ENCODE peak calls at places on chromosomes 16 and 17, in nine cellular contexts. One of them, this sample, is unnamed.

GRCh38 chr17:47980516-47980915 is 9.6 kb downstream of the CDK5RAP3 start:
- DNase-seq in stimulated activated effector memory CD8-positive, alpha-beta T cell treated with anti-CD3 and anti-CD28 coated beads, Interleukin-12 subunit alpha, Interleukin-12 subunit beta, amount 100 ng/mL, for 72 hours: no peak
- DNase-seq in HFFc6: no peak
- DNase-seq in activated CD8-positive, alpha-beta memory T cell treated with anti-CD3 and anti-CD28 coated beads for 1 hour: no peak
- DNase-seq in activated B cell treated with CpG ODN at 0.5 μM for 24 hours: no peak
- DNase-seq in brain microvascular endothelial cell: no peak
- DNase-seq in progenitor cell of endocrine pancreas: no peak
- DNase-seq in left ventricle myocardium inferior: no peak
- DNase-seq in HS-5: no peak
- DNase-seq in this sample: no peak

GRCh38 chr17:81577278-81578000 is 25.3 kb upstream of the FAAP100 start:
- DNase-seq in stimulated activated effector memory CD8-positive, alpha-beta T cell treated with anti-CD3 and anti-CD28 coated beads, Interleukin-12 subunit alpha, Interleukin-12 subunit beta, amount 100 ng/mL, for 72 hours: no peak
- DNase-seq in HFFc6: no peak
- DNase-seq in activated CD8-positive, alpha-beta memory T cell treated with anti-CD3 and anti-CD28 coated beads for 1 hour: no peak
- DNase-seq in activated B cell treated with CpG ODN at 0.5 μM for 24 hours: no peak
- DNase-seq in brain microvascular endothelial cell: peak
- DNase-seq in progenitor cell of endocrine pancreas: no peak
- DNase-seq in left ventricle myocardium inferior: no peak
- DNase-seq in HS-5: no peak
- DNase-seq in this sample: no peak

GRCh38 chr16:8583199-8583598 is 7.1 kb downstream of the TMEM114 start:
- DNase-seq in stimulated activated effector memory CD8-positive, alpha-beta T cell treated with anti-CD3 and anti-CD28 coated beads, Interleukin-12 subunit alpha, Interleukin-12 subunit beta, amount 100 ng/mL, for 72 hours: no peak
- DNase-seq in HFFc6: no peak
- DNase-seq in activated CD8-positive, alpha-beta memory T cell treated with anti-CD3 and anti-CD28 coated beads for 1 hour: no peak
- DNase-seq in activated B cell treated with CpG ODN at 0.5 μM for 24 hours: no peak
- DNase-seq in brain microvascular endothelial cell: peak
- DNase-seq in progenitor cell of endocrine pancreas: no peak
- DNase-seq in left ventricle myocardium inferior: no peak
- DNase-seq in HS-5: no peak
- DNase-seq in this sample: no peak

GRCh38 chr16:50354629-50355456 is 13.9 kb downstream of the BRD7 start:
- DNase-seq in stimulated activated effector memory CD8-positive, alpha-beta T cell treated with anti-CD3 and anti-CD28 coated beads, Interleukin-12 subunit alpha, Interleukin-12 subunit beta, amount 100 ng/mL, for 72 hours: no peak
- DNase-seq in HFFc6: no peak
- DNase-seq in activated CD8-positive, alpha-beta memory T cell treated with anti-CD3 and anti-CD28 coated beads for 1 hour: no peak
- DNase-seq in activated B cell treated with CpG ODN at 0.5 μM for 24 hours: no peak
- DNase-seq in brain microvascular endothelial cell: no peak
- DNase-seq in progenitor cell of endocrine pancreas: no peak
- DNase-seq in left ventricle myocardium inferior: no peak
- DNase-seq in HS-5: no peak
- DNase-seq in this sample: no peak

GRCh38 chr16:86118467-86119307 is 219.7 kb downstream of the IRF8 start:
- DNase-seq in stimulated activated effector memory CD8-positive, alpha-beta T cell treated with anti-CD3 and anti-CD28 coated beads, Interleukin-12 subunit alpha, Interleukin-12 subunit beta, amount 100 ng/mL, for 72 hours: no peak
- DNase-seq in HFFc6: no peak
- DNase-seq in activated CD8-positive, alpha-beta memory T cell treated with anti-CD3 and anti-CD28 coated beads for 1 hour: no peak
- DNase-seq in activated B cell treated with CpG ODN at 0.5 μM for 24 hours: no peak
- DNase-seq in brain microvascular endothelial cell: no peak
- DNase-seq in progenitor cell of endocrine pancreas: no peak
- DNase-seq in left ventricle myocardium inferior: no peak
- DNase-seq in HS-5: no peak
- DNase-seq in this sample: no peak

GRCh38 chr16:9090101-9090959 is 1.1 kb upstream of the HAPSTR1 start:
- DNase-seq in stimulated activated effector memory CD8-positive, alpha-beta T cell treated with anti-CD3 and anti-CD28 coated beads, Interleukin-12 subunit alpha, Interleukin-12 subunit beta, amount 100 ng/mL, for 72 hours: peak
- DNase-seq in HFFc6: no peak
- DNase-seq in activated CD8-positive, alpha-beta memory T cell treated with anti-CD3 and anti-CD28 coated beads for 1 hour: no peak
- DNase-seq in activated B cell treated with CpG ODN at 0.5 μM for 24 hours: peak
- DNase-seq in brain microvascular endothelial cell: no peak
- DNase-seq in progenitor cell of endocrine pancreas: peak
- DNase-seq in left ventricle myocardium inferior: peak
- DNase-seq in HS-5: no peak
- DNase-seq in this sample: peak

GRCh38 chr16:4016648-4017047 is 99.6 kb downstream of the ADCY9 start:
- DNase-seq in stimulated activated effector memory CD8-positive, alpha-beta T cell treated with anti-CD3 and anti-CD28 coated beads, Interleukin-12 subunit alpha, Interleukin-12 subunit beta, amount 100 ng/mL, for 72 hours: no peak
- DNase-seq in HFFc6: no peak
- DNase-seq in activated CD8-positive, alpha-beta memory T cell treated with anti-CD3 and anti-CD28 coated beads for 1 hour: no peak
- DNase-seq in activated B cell treated with CpG ODN at 0.5 μM for 24 hours: no peak
- DNase-seq in brain microvascular endothelial cell: no peak
- DNase-seq in progenitor cell of endocrine pancreas: no peak
- DNase-seq in left ventricle myocardium inferior: no peak
- DNase-seq in HS-5: peak
- DNase-seq in this sample: no peak

GRCh38 chr16:9124908-9125584 is 33.6 kb downstream of the HAPSTR1 start:
- DNase-seq in stimulated activated effector memory CD8-positive, alpha-beta T cell treated with anti-CD3 and anti-CD28 coated beads, Interleukin-12 subunit alpha, Interleukin-12 subunit beta, amount 100 ng/mL, for 72 hours: no peak
- DNase-seq in HFFc6: no peak
- DNase-seq in activated CD8-positive, alpha-beta memory T cell treated with anti-CD3 and anti-CD28 coated beads for 1 hour: no peak
- DNase-seq in activated B cell treated with CpG ODN at 0.5 μM for 24 hours: no peak
- DNase-seq in brain microvascular endothelial cell: no peak
- DNase-seq in progenitor cell of endocrine pancreas: no peak
- DNase-seq in left ventricle myocardium inferior: no peak
- DNase-seq in HS-5: no peak
- DNase-seq in this sample: peak

GRCh38 chr16:1791256-1791942 is 2.1 kb downstream of the IGFALS start:
- DNase-seq in stimulated activated effector memory CD8-positive, alpha-beta T cell treated with anti-CD3 and anti-CD28 coated beads, Interleukin-12 subunit alpha, Interleukin-12 subunit beta, amount 100 ng/mL, for 72 hours: peak
- DNase-seq in HFFc6: no peak
- DNase-seq in activated CD8-positive, alpha-beta memory T cell treated with anti-CD3 and anti-CD28 coated beads for 1 hour: no peak
- DNase-seq in activated B cell treated with CpG ODN at 0.5 μM for 24 hours: no peak
- DNase-seq in brain microvascular endothelial cell: no peak
- DNase-seq in progenitor cell of endocrine pancreas: no peak
- DNase-seq in left ventricle myocardium inferior: no peak
- DNase-seq in HS-5: no peak
- DNase-seq in this sample: no peak

GRCh38 chr17:65355246-65355645 is 206.2 kb downstream of the AXIN2 start:
- DNase-seq in stimulated activated effector memory CD8-positive, alpha-beta T cell treated with anti-CD3 and anti-CD28 coated beads, Interleukin-12 subunit alpha, Interleukin-12 subunit beta, amount 100 ng/mL, for 72 hours: no peak
- DNase-seq in HFFc6: no peak
- DNase-seq in activated CD8-positive, alpha-beta memory T cell treated with anti-CD3 and anti-CD28 coated beads for 1 hour: no peak
- DNase-seq in activated B cell treated with CpG ODN at 0.5 μM for 24 hours: no peak
- DNase-seq in brain microvascular endothelial cell: no peak
- DNase-seq in progenitor cell of endocrine pancreas: no peak
- DNase-seq in left ventricle myocardium inferior: no peak
- DNase-seq in HS-5: no peak
- DNase-seq in this sample: no peak

GRCh38 chr17:82830249-82830661 is 9.6 kb downstream of the ZNF750 start:
- DNase-seq in stimulated activated effector memory CD8-positive, alpha-beta T cell treated with anti-CD3 and anti-CD28 coated beads, Interleukin-12 subunit alpha, Interleukin-12 subunit beta, amount 100 ng/mL, for 72 hours: no peak
- DNase-seq in HFFc6: no peak
- DNase-seq in activated CD8-positive, alpha-beta memory T cell treated with anti-CD3 and anti-CD28 coated beads for 1 hour: no peak
- DNase-seq in activated B cell treated with CpG ODN at 0.5 μM for 24 hours: no peak
- DNase-seq in brain microvascular endothelial cell: no peak
- DNase-seq in progenitor cell of endocrine pancreas: no peak
- DNase-seq in left ventricle myocardium inferior: peak
- DNase-seq in HS-5: no peak
- DNase-seq in this sample: peak

GRCh38 chr16:10824111-10824893 is 5.7 kb upstream of the TVP23A start:
- DNase-seq in stimulated activated effector memory CD8-positive, alpha-beta T cell treated with anti-CD3 and anti-CD28 coated beads, Interleukin-12 subunit alpha, Interleukin-12 subunit beta, amount 100 ng/mL, for 72 hours: no peak
- DNase-seq in HFFc6: no peak
- DNase-seq in activated CD8-positive, alpha-beta memory T cell treated with anti-CD3 and anti-CD28 coated beads for 1 hour: no peak
- DNase-seq in activated B cell treated with CpG ODN at 0.5 μM for 24 hours: no peak
- DNase-seq in brain microvascular endothelial cell: no peak
- DNase-seq in progenitor cell of endocrine pancreas: no peak
- DNase-seq in left ventricle myocardium inferior: no peak
- DNase-seq in HS-5: no peak
- DNase-seq in this sample: peak

GRCh38 chr16:66441586-66442375 is 14.7 kb downstream of the BEAN1 start:
- DNase-seq in stimulated activated effector memory CD8-positive, alpha-beta T cell treated with anti-CD3 and anti-CD28 coated beads, Interleukin-12 subunit alpha, Interleukin-12 subunit beta, amount 100 ng/mL, for 72 hours: no peak
- DNase-seq in HFFc6: peak
- DNase-seq in activated CD8-positive, alpha-beta memory T cell treated with anti-CD3 and anti-CD28 coated beads for 1 hour: no peak
- DNase-seq in activated B cell treated with CpG ODN at 0.5 μM for 24 hours: no peak
- DNase-seq in brain microvascular endothelial cell: peak
- DNase-seq in progenitor cell of endocrine pancreas: no peak
- DNase-seq in left ventricle myocardium inferior: no peak
- DNase-seq in HS-5: no peak
- DNase-seq in this sample: no peak

GRCh38 chr17:50064253-50064991 is 8.5 kb downstream of the ITGA3 start:
- DNase-seq in stimulated activated effector memory CD8-positive, alpha-beta T cell treated with anti-CD3 and anti-CD28 coated beads, Interleukin-12 subunit alpha, Interleukin-12 subunit beta, amount 100 ng/mL, for 72 hours: no peak
- DNase-seq in HFFc6: peak
- DNase-seq in activated CD8-positive, alpha-beta memory T cell treated with anti-CD3 and anti-CD28 coated beads for 1 hour: no peak
- DNase-seq in activated B cell treated with CpG ODN at 0.5 μM for 24 hours: no peak
- DNase-seq in brain microvascular endothelial cell: peak
- DNase-seq in progenitor cell of endocrine pancreas: no peak
- DNase-seq in left ventricle myocardium inferior: no peak
- DNase-seq in HS-5: peak
- DNase-seq in this sample: no peak

GRCh38 chr17:17836818-17837379 is at the start of gene SREBF1:
- DNase-seq in stimulated activated effector memory CD8-positive, alpha-beta T cell treated with anti-CD3 and anti-CD28 coated beads, Interleukin-12 subunit alpha, Interleukin-12 subunit beta, amount 100 ng/mL, for 72 hours: peak
- DNase-seq in HFFc6: no peak
- DNase-seq in activated CD8-positive, alpha-beta memory T cell treated with anti-CD3 and anti-CD28 coated beads for 1 hour: no peak
- DNase-seq in activated B cell treated with CpG ODN at 0.5 μM for 24 hours: peak
- DNase-seq in brain microvascular endothelial cell: peak
- DNase-seq in progenitor cell of endocrine pancreas: peak
- DNase-seq in left ventricle myocardium inferior: peak
- DNase-seq in HS-5: no peak
- DNase-seq in this sample: peak

GRCh38 chr17:57536789-57537523 is 208.1 kb downstream of the CCDC182 start:
- DNase-seq in stimulated activated effector memory CD8-positive, alpha-beta T cell treated with anti-CD3 and anti-CD28 coated beads, Interleukin-12 subunit alpha, Interleukin-12 subunit beta, amount 100 ng/mL, for 72 hours: no peak
- DNase-seq in HFFc6: no peak
- DNase-seq in activated CD8-positive, alpha-beta memory T cell treated with anti-CD3 and anti-CD28 coated beads for 1 hour: no peak
- DNase-seq in activated B cell treated with CpG ODN at 0.5 μM for 24 hours: no peak
- DNase-seq in brain microvascular endothelial cell: no peak
- DNase-seq in progenitor cell of endocrine pancreas: no peak
- DNase-seq in left ventricle myocardium inferior: no peak
- DNase-seq in HS-5: no peak
- DNase-seq in this sample: no peak

GRCh38 chr16:49460786-49461470 is 87.3 kb downstream of the C16orf78 start:
- DNase-seq in stimulated activated effector memory CD8-positive, alpha-beta T cell treated with anti-CD3 and anti-CD28 coated beads, Interleukin-12 subunit alpha, Interleukin-12 subunit beta, amount 100 ng/mL, for 72 hours: no peak
- DNase-seq in HFFc6: no peak
- DNase-seq in activated CD8-positive, alpha-beta memory T cell treated with anti-CD3 and anti-CD28 coated beads for 1 hour: no peak
- DNase-seq in activated B cell treated with CpG ODN at 0.5 μM for 24 hours: no peak
- DNase-seq in brain microvascular endothelial cell: no peak
- DNase-seq in progenitor cell of endocrine pancreas: peak
- DNase-seq in left ventricle myocardium inferior: no peak
- DNase-seq in HS-5: no peak
- DNase-seq in this sample: no peak

GRCh38 chr17:82287013-82287848 is 13.7 kb upstream of the CSNK1D start:
- DNase-seq in stimulated activated effector memory CD8-positive, alpha-beta T cell treated with anti-CD3 and anti-CD28 coated beads, Interleukin-12 subunit alpha, Interleukin-12 subunit beta, amount 100 ng/mL, for 72 hours: no peak
- DNase-seq in HFFc6: no peak
- DNase-seq in activated CD8-positive, alpha-beta memory T cell treated with anti-CD3 and anti-CD28 coated beads for 1 hour: no peak
- DNase-seq in activated B cell treated with CpG ODN at 0.5 μM for 24 hours: no peak
- DNase-seq in brain microvascular endothelial cell: no peak
- DNase-seq in progenitor cell of endocrine pancreas: no peak
- DNase-seq in left ventricle myocardium inferior: no peak
- DNase-seq in HS-5: no peak
- DNase-seq in this sample: no peak

GRCh38 chr17:59840329-59840907 is 52.3 kb downstream of the TUBD1 start:
- DNase-seq in stimulated activated effector memory CD8-positive, alpha-beta T cell treated with anti-CD3 and anti-CD28 coated beads, Interleukin-12 subunit alpha, Interleukin-12 subunit beta, amount 100 ng/mL, for 72 hours: peak
- DNase-seq in HFFc6: no peak
- DNase-seq in activated CD8-positive, alpha-beta memory T cell treated with anti-CD3 and anti-CD28 coated beads for 1 hour: no peak
- DNase-seq in activated B cell treated with CpG ODN at 0.5 μM for 24 hours: no peak
- DNase-seq in brain microvascular endothelial cell: no peak
- DNase-seq in progenitor cell of endocrine pancreas: no peak
- DNase-seq in left ventricle myocardium inferior: no peak
- DNase-seq in HS-5: no peak
- DNase-seq in this sample: no peak

GRCh38 chr16:86637744-86638143 is 59.4 kb downstream of the FOXL1 start:
- DNase-seq in stimulated activated effector memory CD8-positive, alpha-beta T cell treated with anti-CD3 and anti-CD28 coated beads, Interleukin-12 subunit alpha, Interleukin-12 subunit beta, amount 100 ng/mL, for 72 hours: no peak
- DNase-seq in HFFc6: no peak
- DNase-seq in activated CD8-positive, alpha-beta memory T cell treated with anti-CD3 and anti-CD28 coated beads for 1 hour: no peak
- DNase-seq in activated B cell treated with CpG ODN at 0.5 μM for 24 hours: no peak
- DNase-seq in brain microvascular endothelial cell: no peak
- DNase-seq in progenitor cell of endocrine pancreas: no peak
- DNase-seq in left ventricle myocardium inferior: no peak
- DNase-seq in HS-5: no peak
- DNase-seq in this sample: no peak

GRCh38 chr17:76146053-76146875 is 5.2 kb upstream of the FOXJ1 start:
- DNase-seq in stimulated activated effector memory CD8-positive, alpha-beta T cell treated with anti-CD3 and anti-CD28 coated beads, Interleukin-12 subunit alpha, Interleukin-12 subunit beta, amount 100 ng/mL, for 72 hours: no peak
- DNase-seq in HFFc6: no peak
- DNase-seq in activated CD8-positive, alpha-beta memory T cell treated with anti-CD3 and anti-CD28 coated beads for 1 hour: no peak
- DNase-seq in activated B cell treated with CpG ODN at 0.5 μM for 24 hours: no peak
- DNase-seq in brain microvascular endothelial cell: no peak
- DNase-seq in progenitor cell of endocrine pancreas: no peak
- DNase-seq in left ventricle myocardium inferior: no peak
- DNase-seq in HS-5: no peak
- DNase-seq in this sample: no peak

GRCh38 chr16:84496991-84497390 is 7.5 kb downstream of the MEAK7 start:
- DNase-seq in stimulated activated effector memory CD8-positive, alpha-beta T cell treated with anti-CD3 and anti-CD28 coated beads, Interleukin-12 subunit alpha, Interleukin-12 subunit beta, amount 100 ng/mL, for 72 hours: no peak
- DNase-seq in HFFc6: no peak
- DNase-seq in activated CD8-positive, alpha-beta memory T cell treated with anti-CD3 and anti-CD28 coated beads for 1 hour: no peak
- DNase-seq in activated B cell treated with CpG ODN at 0.5 μM for 24 hours: no peak
- DNase-seq in brain microvascular endothelial cell: no peak
- DNase-seq in progenitor cell of endocrine pancreas: no peak
- DNase-seq in left ventricle myocardium inferior: no peak
- DNase-seq in HS-5: no peak
- DNase-seq in this sample: no peak

GRCh38 chr16:85303354-85303883 is 191.1 kb upstream of the CIBAR2 start:
- DNase-seq in stimulated activated effector memory CD8-positive, alpha-beta T cell treated with anti-CD3 and anti-CD28 coated beads, Interleukin-12 subunit alpha, Interleukin-12 subunit beta, amount 100 ng/mL, for 72 hours: peak
- DNase-seq in HFFc6: no peak
- DNase-seq in activated CD8-positive, alpha-beta memory T cell treated with anti-CD3 and anti-CD28 coated beads for 1 hour: peak
- DNase-seq in activated B cell treated with CpG ODN at 0.5 μM for 24 hours: peak
- DNase-seq in brain microvascular endothelial cell: no peak
- DNase-seq in progenitor cell of endocrine pancreas: peak
- DNase-seq in left ventricle myocardium inferior: peak
- DNase-seq in HS-5: no peak
- DNase-seq in this sample: peak

GRCh38 chr17:3668279-3669084 is at the start of the genes EMC6 and TAX1BP3:
- DNase-seq in stimulated activated effector memory CD8-positive, alpha-beta T cell treated with anti-CD3 and anti-CD28 coated beads, Interleukin-12 subunit alpha, Interleukin-12 subunit beta, amount 100 ng/mL, for 72 hours: peak
- DNase-seq in HFFc6: peak
- DNase-seq in activated CD8-positive, alpha-beta memory T cell treated with anti-CD3 and anti-CD28 coated beads for 1 hour: peak
- DNase-seq in activated B cell treated with CpG ODN at 0.5 μM for 24 hours: peak
- DNase-seq in brain microvascular endothelial cell: peak
- DNase-seq in progenitor cell of endocrine pancreas: peak
- DNase-seq in left ventricle myocardium inferior: peak
- DNase-seq in HS-5: peak
- DNase-seq in this sample: peak